ENCODE peak calls at places on chromosomes 6 and 20, in five cellular contexts. One of them, this sample, is unnamed.

GRCh38 chr6:70394518-70395300 is 18.6 kb upstream of the FAM135A start:
- DNase-seq in AG04450: no peak
- DNase-seq in ovary: no peak
- DNase-seq in NCI-H345: no peak
- DNase-seq in EL: no peak
- DNase-seq in this sample: no peak

GRCh38 chr6:29376003-29376402 is 912 bp upstream of the OR12D3 start:
- DNase-seq in AG04450: no peak
- DNase-seq in ovary: no peak
- DNase-seq in NCI-H345: no peak
- DNase-seq in EL: peak
- DNase-seq in this sample: no peak

GRCh38 chr6:128343666-128344065 is 176.7 kb downstream of the PTPRK start:
- DNase-seq in AG04450: peak
- DNase-seq in ovary: no peak
- DNase-seq in NCI-H345: no peak
- DNase-seq in EL: no peak
- DNase-seq in this sample: no peak

GRCh38 chr6:139422105-139423036 is 47.9 kb upstream of the CITED2 start:
- DNase-seq in AG04450: no peak
- DNase-seq in ovary: no peak
- DNase-seq in NCI-H345: no peak
- DNase-seq in EL: no peak
- DNase-seq in this sample: no peak

GRCh38 chr6:104784884-104785283 is 74.8 kb downstream of the HACE1 start:
- DNase-seq in AG04450: no peak
- DNase-seq in ovary: no peak
- DNase-seq in NCI-H345: no peak
- DNase-seq in EL: peak
- DNase-seq in this sample: peak

GRCh38 chr6:127516676-127517273 is 2.4 kb downstream of the MTCL3 start:
- DNase-seq in AG04450: no peak
- DNase-seq in ovary: no peak
- DNase-seq in NCI-H345: peak
- DNase-seq in EL: peak
- DNase-seq in this sample: peak

GRCh38 chr20:14334306-14334930 is 3.0 kb downstream of the FLRT3 start:
- DNase-seq in AG04450: peak
- DNase-seq in ovary: peak
- DNase-seq in NCI-H345: peak
- DNase-seq in EL: peak
- DNase-seq in this sample: peak

GRCh38 chr6:15960740-15961629 is 167.9 kb upstream of the MYLIP start:
- DNase-seq in AG04450: no peak
- DNase-seq in ovary: no peak
- DNase-seq in NCI-H345: no peak
- DNase-seq in EL: no peak
- DNase-seq in this sample: no peak

GRCh38 chr6:55209059-55209458 is 34.7 kb downstream of the HCRTR2 start:
- DNase-seq in AG04450: no peak
- DNase-seq in ovary: no peak
- DNase-seq in NCI-H345: no peak
- DNase-seq in EL: no peak
- DNase-seq in this sample: peak

GRCh38 chr6:116008470-116009229 is 52.0 kb downstream of the FRK start:
- DNase-seq in AG04450: no peak
- DNase-seq in ovary: no peak
- DNase-seq in NCI-H345: no peak
- DNase-seq in EL: peak
- DNase-seq in this sample: peak